ENCODE peak calls at places on chromosomes 4 and X, in nine cellular contexts. One of them, this sample, is unnamed.

GRCh38 chr4:135382280-135382679 is 1180.7 kb upstream of the PABPC4L start:
- DNase-seq in uterus: no peak
- DNase-seq in psoas muscle: no peak
- DNase-seq in PC-3: no peak
- DNase-seq in spleen: no peak
- DNase-seq in naive thymus-derived CD4-positive, alpha-beta T cell: no peak
- DNase-seq in pancreas: no peak
- DNase-seq in heart right ventricle: no peak
- DNase-seq in right lobe of liver: no peak
- DNase-seq in this sample: no peak

GRCh38 chr4:7151668-7152227 is 40.6 kb upstream of the SORCS2 start:
- DNase-seq in naive thymus-derived CD4-positive, alpha-beta T cell: no peak
- DNase-seq in right lobe of liver: no peak
- DNase-seq in spleen: no peak
- DNase-seq in psoas muscle: no peak
- DNase-seq in pancreas: no peak
- DNase-seq in uterus: no peak
- DNase-seq in PC-3: peak; percentile 52
- DNase-seq in heart right ventricle: no peak
- DNase-seq in this sample: no peak

GRCh38 chr4:10527438-10527837 is 70.2 kb upstream of the ZNF518B start:
- DNase-seq in uterus: no peak
- DNase-seq in pancreas: no peak
- DNase-seq in right lobe of liver: no peak
- DNase-seq in heart right ventricle: no peak
- DNase-seq in naive thymus-derived CD4-positive, alpha-beta T cell: no peak
- DNase-seq in PC-3: no peak
- DNase-seq in spleen: no peak
- DNase-seq in psoas muscle: no peak
- DNase-seq in this sample: no peak

GRCh38 chrX:18668468-18668867 is 3.4 kb downstream of the RS1 start:
- DNase-seq in spleen: no peak
- DNase-seq in uterus: no peak
- DNase-seq in right lobe of liver: no peak
- DNase-seq in heart right ventricle: no peak
- DNase-seq in naive thymus-derived CD4-positive, alpha-beta T cell: no peak
- DNase-seq in PC-3: no peak
- DNase-seq in pancreas: no peak
- DNase-seq in psoas muscle: no peak
- DNase-seq in this sample: no peak

GRCh38 chr4:176238819-176239218 is 30.2 kb downstream of the ASB5 start:
- DNase-seq in heart right ventricle: no peak
- DNase-seq in right lobe of liver: no peak
- DNase-seq in naive thymus-derived CD4-positive, alpha-beta T cell: no peak
- DNase-seq in psoas muscle: no peak
- DNase-seq in pancreas: no peak
- DNase-seq in PC-3: peak; percentile 11
- DNase-seq in spleen: no peak
- DNase-seq in uterus: no peak
- DNase-seq in this sample: no peak

GRCh38 chr4:63708661-63709060 is 700.6 kb downstream of the TECRL start:
- DNase-seq in spleen: no peak
- DNase-seq in uterus: no peak
- DNase-seq in psoas muscle: no peak
- DNase-seq in right lobe of liver: no peak
- DNase-seq in naive thymus-derived CD4-positive, alpha-beta T cell: no peak
- DNase-seq in PC-3: no peak
- DNase-seq in heart right ventricle: no peak
- DNase-seq in pancreas: no peak
- DNase-seq in this sample: no peak

GRCh38 chrX:96703816-96704215 is 19.2 kb downstream of the DIAPH2 start:
- DNase-seq in naive thymus-derived CD4-positive, alpha-beta T cell: no peak
- DNase-seq in uterus: no peak
- DNase-seq in heart right ventricle: no peak
- DNase-seq in spleen: no peak
- DNase-seq in PC-3: no peak
- DNase-seq in psoas muscle: no peak
- DNase-seq in pancreas: no peak
- DNase-seq in right lobe of liver: no peak
- DNase-seq in this sample: no peak

GRCh38 chrX:134868766-134869495 is 121.9 kb upstream of the SMIM10 start:
- DNase-seq in PC-3: peak; percentile 84
- DNase-seq in psoas muscle: no peak
- DNase-seq in uterus: no peak
- DNase-seq in heart right ventricle: no peak
- DNase-seq in spleen: no peak
- DNase-seq in right lobe of liver: no peak
- DNase-seq in naive thymus-derived CD4-positive, alpha-beta T cell: no peak
- DNase-seq in pancreas: no peak
- DNase-seq in this sample: no peak

GRCh38 chr4:478373-478772 is 20.6 kb downstream of the ZNF721 start:
- DNase-seq in pancreas: no peak
- DNase-seq in PC-3: peak; percentile 34
- DNase-seq in psoas muscle: no peak
- DNase-seq in uterus: no peak
- DNase-seq in spleen: no peak
- DNase-seq in heart right ventricle: no peak
- DNase-seq in right lobe of liver: no peak
- DNase-seq in naive thymus-derived CD4-positive, alpha-beta T cell: no peak
- DNase-seq in this sample: no peak

GRCh38 chrX:38036471-38036870 is 30.1 kb downstream of the SYTL5 start:
- DNase-seq in psoas muscle: no peak
- DNase-seq in uterus: no peak
- DNase-seq in naive thymus-derived CD4-positive, alpha-beta T cell: no peak
- DNase-seq in spleen: no peak
- DNase-seq in right lobe of liver: no peak
- DNase-seq in PC-3: no peak
- DNase-seq in heart right ventricle: no peak
- DNase-seq in pancreas: no peak
- DNase-seq in this sample: no peak

GRCh38 chr4:168374772-168375523 is 56.4 kb upstream of the DDX60 start:
- DNase-seq in uterus: no peak
- DNase-seq in heart right ventricle: no peak
- DNase-seq in PC-3: no peak
- DNase-seq in right lobe of liver: no peak
- DNase-seq in psoas muscle: no peak
- DNase-seq in naive thymus-derived CD4-positive, alpha-beta T cell: no peak
- DNase-seq in pancreas: no peak
- DNase-seq in spleen: no peak
- DNase-seq in this sample: no peak

GRCh38 chr4:159015862-159016261 is 87.0 kb upstream of the RAPGEF2 start:
- DNase-seq in PC-3: no peak
- DNase-seq in spleen: no peak
- DNase-seq in uterus: no peak
- DNase-seq in naive thymus-derived CD4-positive, alpha-beta T cell: no peak
- DNase-seq in heart right ventricle: no peak
- DNase-seq in right lobe of liver: no peak
- DNase-seq in psoas muscle: no peak
- DNase-seq in pancreas: no peak
- DNase-seq in this sample: no peak

GRCh38 chr4:145823743-145824142 is 114.9 kb downstream of the ZNF827 start:
- DNase-seq in pancreas: no peak
- DNase-seq in psoas muscle: no peak
- DNase-seq in right lobe of liver: no peak
- DNase-seq in spleen: no peak
- DNase-seq in PC-3: no peak
- DNase-seq in heart right ventricle: no peak
- DNase-seq in naive thymus-derived CD4-positive, alpha-beta T cell: no peak
- DNase-seq in uterus: no peak
- DNase-seq in this sample: no peak

GRCh38 chrX:118495958-118496762 is 545 bp downstream of the DOCK11 start:
- DNase-seq in uterus: peak; percentile 29
- DNase-seq in spleen: peak; percentile 95
- DNase-seq in psoas muscle: peak; percentile 70
- DNase-seq in right lobe of liver: peak; percentile 54
- DNase-seq in pancreas: peak; percentile 74
- DNase-seq in PC-3: peak; percentile 44
- DNase-seq in heart right ventricle: peak; percentile 12
- DNase-seq in naive thymus-derived CD4-positive, alpha-beta T cell: peak; percentile 85
- DNase-seq in this sample: peak; percentile 49

GRCh38 chr4:6368601-6369000 is 99.0 kb downstream of the WFS1 start:
- DNase-seq in right lobe of liver: no peak
- DNase-seq in PC-3: no peak
- DNase-seq in uterus: no peak
- DNase-seq in heart right ventricle: no peak
- DNase-seq in psoas muscle: no peak
- DNase-seq in naive thymus-derived CD4-positive, alpha-beta T cell: no peak
- DNase-seq in pancreas: peak; percentile 11
- DNase-seq in spleen: no peak
- DNase-seq in this sample: no peak

GRCh38 chrX:30489323-30489722 is 88.2 kb downstream of the TASL start:
- DNase-seq in uterus: no peak
- DNase-seq in pancreas: no peak
- DNase-seq in naive thymus-derived CD4-positive, alpha-beta T cell: no peak
- DNase-seq in psoas muscle: no peak
- DNase-seq in heart right ventricle: no peak
- DNase-seq in spleen: no peak
- DNase-seq in PC-3: peak; percentile 39
- DNase-seq in right lobe of liver: no peak
- DNase-seq in this sample: no peak

GRCh38 chrX:126770179-126770578 is 49.4 kb upstream of the PRR32 start:
- DNase-seq in right lobe of liver: no peak
- DNase-seq in uterus: no peak
- DNase-seq in heart right ventricle: no peak
- DNase-seq in PC-3: peak; percentile 46
- DNase-seq in naive thymus-derived CD4-positive, alpha-beta T cell: no peak
- DNase-seq in spleen: no peak
- DNase-seq in pancreas: no peak
- DNase-seq in psoas muscle: no peak
- DNase-seq in this sample: no peak

GRCh38 chr4:8279321-8280157 is 10.0 kb downstream of the HTRA3 start:
- DNase-seq in pancreas: peak; percentile 44
- DNase-seq in uterus: no peak
- DNase-seq in psoas muscle: peak; percentile 36
- DNase-seq in right lobe of liver: no peak
- DNase-seq in spleen: peak; percentile 54
- DNase-seq in heart right ventricle: no peak
- DNase-seq in naive thymus-derived CD4-positive, alpha-beta T cell: no peak
- DNase-seq in PC-3: no peak
- DNase-seq in this sample: peak; percentile 11

GRCh38 chrX:132614297-132614696 is 125.5 kb upstream of the MBNL3 start:
- DNase-seq in naive thymus-derived CD4-positive, alpha-beta T cell: no peak
- DNase-seq in uterus: no peak
- DNase-seq in right lobe of liver: peak; percentile 31
- DNase-seq in heart right ventricle: no peak
- DNase-seq in pancreas: no peak
- DNase-seq in PC-3: peak; percentile 38
- DNase-seq in psoas muscle: no peak
- DNase-seq in spleen: no peak
- DNase-seq in this sample: no peak

GRCh38 chrX:136691028-136691809 is 43.3 kb downstream of the CD40LG start:
- DNase-seq in pancreas: no peak
- DNase-seq in psoas muscle: no peak
- DNase-seq in naive thymus-derived CD4-positive, alpha-beta T cell: peak; percentile 33
- DNase-seq in uterus: no peak
- DNase-seq in spleen: no peak
- DNase-seq in PC-3: peak; percentile 76
- DNase-seq in heart right ventricle: no peak
- DNase-seq in right lobe of liver: no peak
- DNase-seq in this sample: no peak
- H3K4me1 ChIP-seq in pancreas: no peaks in the 10 kb centered on the region
- H3K4me1 ChIP-seq in psoas muscle: no peaks in the 10 kb centered on the region
- H3K4me1 ChIP-seq in naive thymus-derived CD4-positive, alpha-beta T cell: peaks cover 74% of the 10 kb centered on the region
- H3K4me1 ChIP-seq in uterus: no peaks in the 10 kb centered on the region
- H3K4me1 ChIP-seq in spleen: peaks cover 19% of the 10 kb centered on the region
- H3K4me1 ChIP-seq in PC-3: peaks cover 22% of the 10 kb centered on the region
- H3K4me1 ChIP-seq in heart right ventricle: no peaks in the 10 kb centered on the region
- H3K4me1 ChIP-seq in right lobe of liver: no peaks in the 10 kb centered on the region
- H3K4me1 ChIP-seq in this sample: no peaks in the 10 kb centered on the region

GRCh38 chrX:7219153-7219705 is 71.3 kb upstream of the PUDP start:
- DNase-seq in psoas muscle: no peak
- DNase-seq in pancreas: no peak
- DNase-seq in naive thymus-derived CD4-positive, alpha-beta T cell: no peak
- DNase-seq in uterus: no peak
- DNase-seq in PC-3: no peak
- DNase-seq in heart right ventricle: no peak
- DNase-seq in right lobe of liver: no peak
- DNase-seq in spleen: no peak
- DNase-seq in this sample: no peak

GRCh38 chrX:7216981-7217587 is 69.1 kb upstream of the PUDP start:
- DNase-seq in spleen: no peak
- DNase-seq in heart right ventricle: no peak
- DNase-seq in PC-3: no peak
- DNase-seq in right lobe of liver: no peak
- DNase-seq in pancreas: no peak
- DNase-seq in uterus: no peak
- DNase-seq in naive thymus-derived CD4-positive, alpha-beta T cell: no peak
- DNase-seq in psoas muscle: no peak
- DNase-seq in this sample: no peak

GRCh38 chrX:7215842-7216241 is 67.9 kb upstream of the PUDP start:
- DNase-seq in pancreas: no peak
- DNase-seq in spleen: no peak
- DNase-seq in naive thymus-derived CD4-positive, alpha-beta T cell: no peak
- DNase-seq in psoas muscle: no peak
- DNase-seq in heart right ventricle: no peak
- DNase-seq in uterus: no peak
- DNase-seq in PC-3: no peak
- DNase-seq in right lobe of liver: no peak
- DNase-seq in this sample: no peak

GRCh38 chrX:7214251-7214650 is 66.3 kb upstream of the PUDP start:
- DNase-seq in psoas muscle: no peak
- DNase-seq in heart right ventricle: no peak
- DNase-seq in pancreas: no peak
- DNase-seq in PC-3: peak; percentile 58
- DNase-seq in spleen: no peak
- DNase-seq in right lobe of liver: no peak
- DNase-seq in naive thymus-derived CD4-positive, alpha-beta T cell: no peak
- DNase-seq in uterus: no peak
- DNase-seq in this sample: no peak

GRCh38 chrX:7218321-7219152 is 70.6 kb upstream of the PUDP start:
- DNase-seq in naive thymus-derived CD4-positive, alpha-beta T cell: no peak
- DNase-seq in right lobe of liver: no peak
- DNase-seq in pancreas: no peak
- DNase-seq in uterus: no peak
- DNase-seq in psoas muscle: no peak
- DNase-seq in spleen: no peak
- DNase-seq in heart right ventricle: no peak
- DNase-seq in PC-3: no peak
- DNase-seq in this sample: no peak
- H3K4me1 ChIP-seq in naive thymus-derived CD4-positive, alpha-beta T cell: no peaks in the 10 kb centered on the region
- H3K4me1 ChIP-seq in right lobe of liver: no peaks in the 10 kb centered on the region
- H3K4me1 ChIP-seq in pancreas: no peaks in the 10 kb centered on the region
- H3K4me1 ChIP-seq in uterus: no peaks in the 10 kb centered on the region
- H3K4me1 ChIP-seq in psoas muscle: no peaks in the 10 kb centered on the region
- H3K4me1 ChIP-seq in spleen: no peaks in the 10 kb centered on the region
- H3K4me1 ChIP-seq in heart right ventricle: no peaks in the 10 kb centered on the region
- H3K4me1 ChIP-seq in PC-3: peaks cover 4% of the 10 kb centered on the region
- H3K4me1 ChIP-seq in this sample: no peaks in the 10 kb centered on the region

GRCh38 chr4:86960557-86960959 is 25.7 kb downstream of the AFF1 start:
- DNase-seq in heart right ventricle: no peak
- DNase-seq in PC-3: no peak
- DNase-seq in spleen: no peak
- DNase-seq in pancreas: no peak
- DNase-seq in right lobe of liver: peak; percentile 63
- DNase-seq in naive thymus-derived CD4-positive, alpha-beta T cell: no peak
- DNase-seq in uterus: no peak
- DNase-seq in psoas muscle: no peak
- DNase-seq in this sample: no peak
- H3K4me1 ChIP-seq in heart right ventricle: peaks cover 29% of the 10 kb centered on the region
- H3K4me1 ChIP-seq in PC-3: peaks cover 20% of the 10 kb centered on the region
- H3K4me1 ChIP-seq in spleen: peaks cover 53% of the 10 kb centered on the region
- H3K4me1 ChIP-seq in pancreas: peaks cover 52% of the 10 kb centered on the region
- H3K4me1 ChIP-seq in right lobe of liver: no peaks in the 10 kb centered on the region
- H3K4me1 ChIP-seq in naive thymus-derived CD4-positive, alpha-beta T cell: no peaks in the 10 kb centered on the region
- H3K4me1 ChIP-seq in uterus: no peaks in the 10 kb centered on the region
- H3K4me1 ChIP-seq in psoas muscle: peaks cover 35% of the 10 kb centered on the region
- H3K4me1 ChIP-seq in this sample: peaks cover 44% of the 10 kb centered on the region

GRCh38 chr4:97942137-97942536 is 201.1 kb downstream of the STPG2 start:
- DNase-seq in pancreas: no peak
- DNase-seq in spleen: no peak
- DNase-seq in naive thymus-derived CD4-positive, alpha-beta T cell: no peak
- DNase-seq in PC-3: peak; percentile 70
- DNase-seq in right lobe of liver: no peak
- DNase-seq in psoas muscle: no peak
- DNase-seq in heart right ventricle: no peak
- DNase-seq in uterus: no peak
- DNase-seq in this sample: no peak
- H3K4me1 ChIP-seq in pancreas: no peaks in the 10 kb centered on the region
- H3K4me1 ChIP-seq in spleen: no peaks in the 10 kb centered on the region
- H3K4me1 ChIP-seq in naive thymus-derived CD4-positive, alpha-beta T cell: no peaks in the 10 kb centered on the region
- H3K4me1 ChIP-seq in PC-3: peaks cover 13% of the 10 kb centered on the region
- H3K4me1 ChIP-seq in right lobe of liver: no peaks in the 10 kb centered on the region
- H3K4me1 ChIP-seq in psoas muscle: no peaks in the 10 kb centered on the region
- H3K4me1 ChIP-seq in heart right ventricle: no peaks in the 10 kb centered on the region
- H3K4me1 ChIP-seq in uterus: no peaks in the 10 kb centered on the region
- H3K4me1 ChIP-seq in this sample: no peaks in the 10 kb centered on the region

This sample was measured in left ventricle myocardium inferior.